ENCODE peak calls at places on chromosomes 12 and 14, in seven cellular contexts. One of them, this sample, is unnamed.

GRCh38 chr12:77974643-77975042 is 143.9 kb downstream of the NAV3 start:
- DNase-seq in NT2/D1: no peak
- DNase-seq in H54: no peak
- DNase-seq in OCI-LY7: no peak
- DNase-seq in activated naive CD4-positive, alpha-beta T cell treated with anti-CD3 and anti-CD28 coated beads, Interleukin-2, amount 10 ng/mL, durations not matched to agents 7 days and 5 days: no peak
- DNase-seq in T-helper 2 cell: no peak
- DNase-seq in H7: no peak
- DNase-seq in this sample: no peak

GRCh38 chr14:61923348-61923747 is 161.1 kb downstream of the SNAPC1 start:
- DNase-seq in NT2/D1: no peak
- DNase-seq in H54: no peak
- DNase-seq in OCI-LY7: no peak
- DNase-seq in activated naive CD4-positive, alpha-beta T cell treated with anti-CD3 and anti-CD28 coated beads, Interleukin-2, amount 10 ng/mL, durations not matched to agents 7 days and 5 days: no peak
- DNase-seq in T-helper 2 cell: no peak
- DNase-seq in H7: no peak
- DNase-seq in this sample: no peak

GRCh38 chr14:52473557-52473956 is 78.7 kb downstream of the TXNDC16 start:
- DNase-seq in NT2/D1: peak; percentile 3
- DNase-seq in H54: no peak
- DNase-seq in OCI-LY7: peak; percentile 14
- DNase-seq in activated naive CD4-positive, alpha-beta T cell treated with anti-CD3 and anti-CD28 coated beads, Interleukin-2, amount 10 ng/mL, durations not matched to agents 7 days and 5 days: no peak
- DNase-seq in T-helper 2 cell: no peak
- DNase-seq in H7: no peak
- DNase-seq in this sample: peak; percentile 54

GRCh38 chr12:111180830-111181726 is 187.8 kb downstream of the PHETA1 start:
- DNase-seq in NT2/D1: no peak
- DNase-seq in H54: no peak
- DNase-seq in OCI-LY7: no peak
- DNase-seq in activated naive CD4-positive, alpha-beta T cell treated with anti-CD3 and anti-CD28 coated beads, Interleukin-2, amount 10 ng/mL, durations not matched to agents 7 days and 5 days: no peak
- DNase-seq in T-helper 2 cell: no peak
- DNase-seq in H7: no peak
- DNase-seq in this sample: no peak

GRCh38 chr12:6154730-6155459 is 30.4 kb upstream of the VWF start:
- DNase-seq in NT2/D1: no peak
- DNase-seq in H54: no peak
- DNase-seq in OCI-LY7: no peak
- DNase-seq in activated naive CD4-positive, alpha-beta T cell treated with anti-CD3 and anti-CD28 coated beads, Interleukin-2, amount 10 ng/mL, durations not matched to agents 7 days and 5 days: no peak
- DNase-seq in T-helper 2 cell: no peak
- DNase-seq in H7: no peak
- DNase-seq in this sample: no peak

GRCh38 chr12:51217968-51218606 is at the start of gene POU6F1:
- DNase-seq in NT2/D1: peak; percentile 87
- DNase-seq in H54: peak; percentile 86
- DNase-seq in OCI-LY7: peak; percentile 83
- DNase-seq in activated naive CD4-positive, alpha-beta T cell treated with anti-CD3 and anti-CD28 coated beads, Interleukin-2, amount 10 ng/mL, durations not matched to agents 7 days and 5 days: peak; percentile 76
- DNase-seq in T-helper 2 cell: peak; percentile 58
- DNase-seq in H7: peak; percentile 97
- DNase-seq in this sample: peak; percentile 67

GRCh38 chr12:100612557-100612956 is 39.1 kb downstream of the GAS2L3 start:
- DNase-seq in NT2/D1: no peak
- DNase-seq in H54: no peak
- DNase-seq in OCI-LY7: no peak
- DNase-seq in activated naive CD4-positive, alpha-beta T cell treated with anti-CD3 and anti-CD28 coated beads, Interleukin-2, amount 10 ng/mL, durations not matched to agents 7 days and 5 days: no peak
- DNase-seq in T-helper 2 cell: no peak
- DNase-seq in H7: no peak
- DNase-seq in this sample: no peak

GRCh38 chr12:124694250-124694649 is 126.8 kb upstream of the NCOR2 start:
- DNase-seq in NT2/D1: no peak
- DNase-seq in H54: no peak
- DNase-seq in OCI-LY7: peak; percentile 17
- DNase-seq in activated naive CD4-positive, alpha-beta T cell treated with anti-CD3 and anti-CD28 coated beads, Interleukin-2, amount 10 ng/mL, durations not matched to agents 7 days and 5 days: peak; percentile 62
- DNase-seq in T-helper 2 cell: no peak
- DNase-seq in H7: no peak
- DNase-seq in this sample: no peak

GRCh38 chr12:32535260-32535999 is 136.1 kb downstream of the FGD4 start:
- DNase-seq in NT2/D1: no peak
- DNase-seq in H54: peak; percentile 38
- DNase-seq in OCI-LY7: peak; percentile 84
- DNase-seq in activated naive CD4-positive, alpha-beta T cell treated with anti-CD3 and anti-CD28 coated beads, Interleukin-2, amount 10 ng/mL, durations not matched to agents 7 days and 5 days: no peak
- DNase-seq in T-helper 2 cell: no peak
- DNase-seq in H7: peak; percentile 38
- DNase-seq in this sample: peak; percentile 27

GRCh38 chr12:64530566-64530965 is 78.6 kb downstream of the TBK1 start:
- DNase-seq in NT2/D1: no peak
- DNase-seq in H54: no peak
- DNase-seq in OCI-LY7: no peak
- DNase-seq in activated naive CD4-positive, alpha-beta T cell treated with anti-CD3 and anti-CD28 coated beads, Interleukin-2, amount 10 ng/mL, durations not matched to agents 7 days and 5 days: no peak
- DNase-seq in T-helper 2 cell: no peak
- DNase-seq in H7: no peak
- DNase-seq in this sample: no peak

GRCh38 chr12:53612978-53613377 is 13.2 kb downstream of the ATF7 start:
- DNase-seq in NT2/D1: no peak
- DNase-seq in H54: no peak
- DNase-seq in OCI-LY7: no peak
- DNase-seq in activated naive CD4-positive, alpha-beta T cell treated with anti-CD3 and anti-CD28 coated beads, Interleukin-2, amount 10 ng/mL, durations not matched to agents 7 days and 5 days: no peak
- DNase-seq in T-helper 2 cell: no peak
- DNase-seq in H7: no peak
- DNase-seq in this sample: no peak

GRCh38 chr14:104293231-104293841 is 154.9 kb downstream of the KIF26A start:
- DNase-seq in NT2/D1: no peak
- DNase-seq in H54: no peak
- DNase-seq in OCI-LY7: no peak
- DNase-seq in activated naive CD4-positive, alpha-beta T cell treated with anti-CD3 and anti-CD28 coated beads, Interleukin-2, amount 10 ng/mL, durations not matched to agents 7 days and 5 days: peak; percentile 15
- DNase-seq in T-helper 2 cell: no peak
- DNase-seq in H7: peak; percentile 72
- DNase-seq in this sample: no peak

GRCh38 chr12:50696931-50697330 is 67.0 kb upstream of the ATF1 start:
- DNase-seq in NT2/D1: no peak
- DNase-seq in H54: no peak
- DNase-seq in OCI-LY7: no peak
- DNase-seq in activated naive CD4-positive, alpha-beta T cell treated with anti-CD3 and anti-CD28 coated beads, Interleukin-2, amount 10 ng/mL, durations not matched to agents 7 days and 5 days: no peak
- DNase-seq in T-helper 2 cell: no peak
- DNase-seq in H7: no peak
- DNase-seq in this sample: no peak

GRCh38 chr14:68951800-68952540 is 27.1 kb downstream of the ACTN1 start:
- DNase-seq in NT2/D1: no peak
- DNase-seq in H54: no peak
- DNase-seq in OCI-LY7: no peak
- DNase-seq in activated naive CD4-positive, alpha-beta T cell treated with anti-CD3 and anti-CD28 coated beads, Interleukin-2, amount 10 ng/mL, durations not matched to agents 7 days and 5 days: no peak
- DNase-seq in T-helper 2 cell: no peak
- DNase-seq in H7: no peak
- DNase-seq in this sample: no peak

GRCh38 chr12:13293086-13293485 is 96.6 kb downstream of the EMP1 start:
- DNase-seq in NT2/D1: no peak
- DNase-seq in H54: no peak
- DNase-seq in OCI-LY7: no peak
- DNase-seq in activated naive CD4-positive, alpha-beta T cell treated with anti-CD3 and anti-CD28 coated beads, Interleukin-2, amount 10 ng/mL, durations not matched to agents 7 days and 5 days: no peak
- DNase-seq in T-helper 2 cell: no peak
- DNase-seq in H7: no peak
- DNase-seq in this sample: no peak

GRCh38 chr12:76533331-76533730 is 26.2 kb downstream of the OSBPL8 start:
- DNase-seq in NT2/D1: no peak
- DNase-seq in H54: no peak
- DNase-seq in OCI-LY7: no peak
- DNase-seq in activated naive CD4-positive, alpha-beta T cell treated with anti-CD3 and anti-CD28 coated beads, Interleukin-2, amount 10 ng/mL, durations not matched to agents 7 days and 5 days: no peak
- DNase-seq in T-helper 2 cell: no peak
- DNase-seq in H7: no peak
- DNase-seq in this sample: no peak

GRCh38 chr12:120292661-120293531 is at the start of gene RNU4-1:
- DNase-seq in NT2/D1: peak; percentile 92
- DNase-seq in H54: no peak
- DNase-seq in OCI-LY7: peak; percentile 97
- DNase-seq in activated naive CD4-positive, alpha-beta T cell treated with anti-CD3 and anti-CD28 coated beads, Interleukin-2, amount 10 ng/mL, durations not matched to agents 7 days and 5 days: peak; percentile 81
- DNase-seq in T-helper 2 cell: peak; percentile 69
- DNase-seq in H7: peak; percentile 60
- DNase-seq in this sample: peak; percentile 92

GRCh38 chr14:32495435-32495734 is 166.3 kb downstream of the AKAP6 start:
- DNase-seq in NT2/D1: no peak
- DNase-seq in H54: no peak
- DNase-seq in OCI-LY7: no peak
- DNase-seq in activated naive CD4-positive, alpha-beta T cell treated with anti-CD3 and anti-CD28 coated beads, Interleukin-2, amount 10 ng/mL, durations not matched to agents 7 days and 5 days: no peak
- DNase-seq in T-helper 2 cell: no peak
- DNase-seq in H7: no peak
- DNase-seq in this sample: no peak

GRCh38 chr12:11729008-11729407 is 79.5 kb downstream of the ETV6 start:
- DNase-seq in NT2/D1: no peak
- DNase-seq in H54: no peak
- DNase-seq in OCI-LY7: peak; percentile 90
- DNase-seq in activated naive CD4-positive, alpha-beta T cell treated with anti-CD3 and anti-CD28 coated beads, Interleukin-2, amount 10 ng/mL, durations not matched to agents 7 days and 5 days: no peak
- DNase-seq in T-helper 2 cell: no peak
- DNase-seq in H7: no peak
- DNase-seq in this sample: no peak

GRCh38 chr14:70995671-70996070 is 88.4 kb downstream of the PCNX1 start:
- DNase-seq in NT2/D1: no peak
- DNase-seq in H54: no peak
- DNase-seq in OCI-LY7: no peak
- DNase-seq in activated naive CD4-positive, alpha-beta T cell treated with anti-CD3 and anti-CD28 coated beads, Interleukin-2, amount 10 ng/mL, durations not matched to agents 7 days and 5 days: no peak
- DNase-seq in T-helper 2 cell: no peak
- DNase-seq in H7: peak; percentile 36
- DNase-seq in this sample: no peak

GRCh38 chr14:54129850-54130640 is 173.4 kb upstream of the BMP4 start:
- DNase-seq in NT2/D1: no peak
- DNase-seq in H54: no peak
- DNase-seq in OCI-LY7: no peak
- DNase-seq in activated naive CD4-positive, alpha-beta T cell treated with anti-CD3 and anti-CD28 coated beads, Interleukin-2, amount 10 ng/mL, durations not matched to agents 7 days and 5 days: no peak
- DNase-seq in T-helper 2 cell: no peak
- DNase-seq in H7: no peak
- DNase-seq in this sample: no peak

GRCh38 chr14:33908540-33909223 is 42.2 kb downstream of the EGLN3 start:
- DNase-seq in NT2/D1: no peak
- DNase-seq in H54: no peak
- DNase-seq in OCI-LY7: no peak
- DNase-seq in activated naive CD4-positive, alpha-beta T cell treated with anti-CD3 and anti-CD28 coated beads, Interleukin-2, amount 10 ng/mL, durations not matched to agents 7 days and 5 days: no peak
- DNase-seq in T-helper 2 cell: no peak
- DNase-seq in H7: peak; percentile 45
- DNase-seq in this sample: no peak

GRCh38 chr12:115313929-115314328 is 630.0 kb upstream of the TBX3 start:
- DNase-seq in NT2/D1: no peak
- DNase-seq in H54: peak; percentile 27
- DNase-seq in OCI-LY7: no peak
- DNase-seq in activated naive CD4-positive, alpha-beta T cell treated with anti-CD3 and anti-CD28 coated beads, Interleukin-2, amount 10 ng/mL, durations not matched to agents 7 days and 5 days: no peak
- DNase-seq in T-helper 2 cell: no peak
- DNase-seq in H7: no peak
- DNase-seq in this sample: peak; percentile 13

This sample was measured in kidney glomerular epithelial cell.